ENCODE peak calls at places on chromosomes 1 and 21, in ten cellular contexts. E is activated gamma-delta T cell treated with Interleukin-2 at 50 U/mL for 16 hours; X is occipital lobe; J is AG20443; F is astrocyte of the spinal cord; A is hippocampal formation; C is stimulated activated CD4-positive, alpha-beta T cell treated with anti-CD3 and anti-CD28 coated beads, Interleukin-15, amount 100 ng/mL, for 1 hour; Y is EL; B is cardiac muscle cell; O is NCI-H82. D is an unnamed sample.
A peak's percentile ranks its signal among the peaks of the same experiment; 100 is the strongest.

GRCh38 chr1:108732398-108732797 is 14.1 kb upstream of the STXBP3 start:
- DNase-seq in Y (no peak), O (no peak), C (no peak), F (no peak), A (no peak), B (no peak), X (no peak), J (no peak), E (no peak), D (no peak)

GRCh38 chr1:204970897-204971296 is 72.1 kb upstream of the CNTN2 start:
- DNase-seq in E (no peak), C (no peak), J (no peak), B (no peak), F (no peak), Y (no peak), X (no peak), O (no peak), A (no peak), D (no peak)

GRCh38 chr1:30111431-30111830 is 612.0 kb downstream of the MATN1 start:
- DNase-seq in O (peak; percentile 85), C (no peak), Y (peak; percentile 34), X (peak; percentile 24), J (peak; percentile 75), F (peak; percentile 26), A (no peak), B (peak; percentile 80), E (no peak), D (no peak)

GRCh38 chr1:119662034-119662437 is 14.0 kb upstream of the ZNF697 start:
- DNase-seq in X (no peak), C (no peak), O (no peak), A (no peak), F (no peak), E (no peak), Y (no peak), J (no peak), B (no peak), D (no peak)

GRCh38 chr1:203276916-203277535 is 28.3 kb upstream of the BTG2 start:
- DNase-seq in Y (no peak), O (no peak), C (no peak), E (no peak), F (no peak), J (no peak), B (no peak), A (no peak), X (no peak), D (no peak)

GRCh38 chr1:39196244-39197215 is 8.0 kb upstream of the MACF1 start:
- DNase-seq in X (no peak), Y (peak; percentile 81), A (no peak), E (peak; percentile 66), B (no peak), J (peak; percentile 41), O (no peak), C (no peak), F (peak; percentile 72), D (peak; percentile 46)

GRCh38 chr1:152397474-152397873 is 16.6 kb downstream of the CRNN start:
- DNase-seq in C (no peak), A (no peak), X (no peak), Y (peak; percentile 7), J (no peak), E (no peak), B (no peak), O (peak; percentile 20), F (no peak), D (no peak)

GRCh38 chr1:212600071-212600915 is 8.3 kb upstream of the ATF3 start:
- DNase-seq in A (no peak), F (no peak), Y (no peak), O (peak; percentile 91), X (no peak), J (no peak), B (no peak), C (no peak), E (no peak), D (no peak)

GRCh38 chr1:228270032-228270431 is 62.2 kb downstream of the OBSCN start:
- DNase-seq in Y (peak; percentile 40), A (no peak), B (no peak), E (no peak), F (no peak), O (no peak), X (no peak), J (no peak), C (no peak), D (no peak)

GRCh38 chr21:32413697-32414578 is 1.4 kb downstream of the EVA1C start:
- DNase-seq in E (no peak), A (no peak), C (no peak), J (no peak), B (no peak), X (no peak), F (peak; percentile 69), Y (peak; percentile 15), O (no peak), D (no peak)

GRCh38 chr1:52423771-52424170 is 19.4 kb downstream of the PRPF38A start:
- DNase-seq in J (no peak), E (peak; percentile 79), Y (no peak), C (peak; percentile 5), B (peak; percentile 17), F (no peak), A (no peak), X (no peak), O (no peak), D (peak; percentile 68)

GRCh38 chr1:204841798-204842197 is 28.9 kb upstream of the NFASC start:
- DNase-seq in A (no peak), F (no peak), X (no peak), O (no peak), J (no peak), E (no peak), C (no peak), B (no peak), Y (no peak), D (no peak)

GRCh38 chr1:220901906-220902305 is 22.7 kb downstream of the HLX start:
- DNase-seq in A (no peak), O (no peak), C (no peak), F (no peak), J (no peak), B (no peak), E (no peak), Y (no peak), X (no peak), D (no peak)

GRCh38 chr1:25613091-25613490 is 3.5 kb upstream of the MAN1C1 start:
- DNase-seq in Y (no peak), E (no peak), J (no peak), A (no peak), O (no peak), B (no peak), C (no peak), F (no peak), X (no peak), D (no peak)

GRCh38 chr1:88855986-88856385 is 35.4 kb downstream of the GTF2B start:
- DNase-seq in O (no peak), C (no peak), A (no peak), F (no peak), J (no peak), E (no peak), X (no peak), B (no peak), Y (no peak), D (no peak)

GRCh38 chr1:178953034-178953433 is 72.7 kb upstream of the FAM20B start:
- DNase-seq in O (no peak), Y (no peak), C (no peak), E (no peak), J (no peak), F (no peak), A (peak; percentile 20), B (no peak), X (no peak), D (no peak)

GRCh38 chr1:231410041-231410591 is 12.0 kb downstream of the EGLN1 start:
- DNase-seq in X (no peak), E (no peak), Y (peak; percentile 36), F (peak; percentile 22), O (no peak), A (no peak), B (no peak), C (no peak), J (no peak), D (no peak)

GRCh38 chr1:197496722-197497121 is 228.7 kb downstream of the CRB1 start:
- DNase-seq in X (no peak), E (no peak), A (no peak), J (no peak), F (no peak), O (no peak), B (no peak), Y (no peak), C (no peak), D (no peak)

GRCh38 chr1:203362561-203363055 is 11.7 kb upstream of the FMOD start:
- DNase-seq in X (no peak), E (no peak), C (no peak), A (peak; percentile 22), F (no peak), Y (no peak), O (peak; percentile 36), B (no peak), J (no peak), D (no peak)

GRCh38 chr1:189350983-189351616 is 1126.6 kb downstream of the BRINP3 start:
- DNase-seq in J (no peak), F (no peak), A (no peak), C (no peak), B (no peak), Y (no peak), E (no peak), O (no peak), X (no peak), D (no peak)

GRCh38 chr1:46772571-46772970 is 26.3 kb upstream of the CYP4B1 start:
- DNase-seq in O (no peak), Y (no peak), C (no peak), J (no peak), E (no peak), B (no peak), X (no peak), F (no peak), A (no peak), D (no peak)

GRCh38 chr1:113998361-113998760 is 19.1 kb downstream of the OLFML3 start:
- DNase-seq in X (no peak), J (no peak), F (peak; percentile 28), O (peak; percentile 53), B (no peak), C (no peak), E (no peak), Y (peak; percentile 42), A (no peak), D (no peak)

GRCh38 chr1:235011599-235012435 is 116.8 kb downstream of the TOMM20 start:
- DNase-seq in J (peak; percentile 96), F (peak; percentile 100), A (no peak), C (peak; percentile 79), X (peak; percentile 58), O (peak; percentile 30), B (no peak), Y (peak; percentile 100), E (peak; percentile 92), D (peak; percentile 88)

GRCh38 chr1:167516404-167517388 is 1.6 kb downstream of the CD247 start:
- DNase-seq in E (no peak), Y (no peak), A (no peak), X (no peak), O (no peak), C (peak; percentile 25), B (no peak), F (no peak), J (no peak), D (no peak)

GRCh38 chr1:8448906-8449661 is 131.2 kb downstream of the SLC45A1 start:
- DNase-seq in Y (peak; percentile 39), O (no peak), F (peak; percentile 42), E (no peak), X (no peak), C (no peak), A (no peak), B (peak; percentile 25), J (peak; percentile 74), D (no peak)

GRCh38 chr1:32151319-32151787 is 28.1 kb upstream of the TXLNA start:
- DNase-seq in X (no peak), O (peak; percentile 87), F (peak; percentile 79), Y (peak; percentile 83), J (peak; percentile 52), C (no peak), E (no peak), A (no peak), B (peak; percentile 81), D (no peak)

GRCh38 chr1:223727541-223727940 is 15.2 kb downstream of the CAPN2 start:
- DNase-seq in F (peak; percentile 49), J (no peak), Y (no peak), B (no peak), C (no peak), E (no peak), A (no peak), X (no peak), O (no peak), D (no peak)

GRCh38 chr1:88973520-88974137 is 18.8 kb downstream of the KYAT3 start:
- DNase-seq in C (no peak), E (no peak), B (no peak), F (peak; percentile 68), J (peak; percentile 33), O (peak; percentile 63), X (no peak), A (no peak), Y (peak; percentile 57), D (no peak)